ENCODE peak calls at places on chromosomes 1 and 21, in six cellular contexts. V, O, L, P, K and B are unnamed samples.

GRCh38 chr1:214476958-214477870 is 74.2 kb downstream of the PTPN14 start:
- DNase-seq in L (no peak), P (no peak), V (peak; percentile 84), O (no peak), K (no peak), B (no peak)

GRCh38 chr1:36136535-36136934 is 11.5 kb upstream of the COL8A2 start:
- DNase-seq in L (no peak), P (no peak), O (no peak), V (no peak), K (no peak), B (no peak)

GRCh38 chr1:218546314-218546713 is 201.2 kb downstream of the TGFB2 start:
- DNase-seq in P (no peak), O (no peak), K (no peak), L (no peak), V (no peak), B (no peak)

GRCh38 chr1:37661401-37661800 is 26.7 kb upstream of the RSPO1 start:
- DNase-seq in P (no peak), L (no peak), K (no peak), O (no peak), V (no peak), B (peak; percentile 30)

GRCh38 chr21:17834639-17835354 is 15.6 kb upstream of the C21orf91 start:
- DNase-seq in V (no peak), O (no peak), L (peak; percentile 1), K (no peak), P (no peak), B (no peak)

GRCh38 chr21:38759286-38759872 is 46.4 kb upstream of the ETS2 start:
- DNase-seq in V (no peak), O (no peak), P (no peak), K (no peak), L (no peak), B (no peak)

GRCh38 chr1:85091647-85092295 is 43.5 kb upstream of the MCOLN3 start:
- DNase-seq in P (no peak), V (no peak), O (no peak), K (peak; percentile 58), L (peak; percentile 69), B (no peak)

GRCh38 chr1:119081267-119081666 is 59.2 kb downstream of the WARS2 start:
- DNase-seq in O (no peak), L (no peak), P (no peak), V (peak; percentile 43), K (no peak), B (no peak)

GRCh38 chr1:211326528-211327340 is at the start of gene TRAF5:
- DNase-seq in L (peak; percentile 16), P (no peak), V (no peak), O (peak; percentile 65), K (peak; percentile 89), B (peak; percentile 79)

GRCh38 chr1:78617615-78618026 is 2.6 kb upstream of the IFI44L start:
- DNase-seq in P (peak; percentile 75), L (peak; percentile 92), O (peak; percentile 43), V (peak; percentile 49), K (peak; percentile 90), B (peak; percentile 90)

GRCh38 chr1:1434131-1434811 is 1.2 kb upstream of the VWA1 start:
- DNase-seq in L (peak; percentile 83), O (peak; percentile 72), V (no peak), P (no peak), K (peak; percentile 64), B (peak; percentile 49)

GRCh38 chr21:17264182-17264581 is 248.7 kb upstream of the CXADR start:
- DNase-seq in L (no peak), O (no peak), V (no peak), K (no peak), P (no peak), B (no peak)

GRCh38 chr1:3053986-3054385 is 15.0 kb upstream of the PRDM16 start:
- DNase-seq in V (no peak), O (no peak), K (no peak), L (no peak), P (no peak), B (no peak)

GRCh38 chr21:29601072-29601471 is 302.4 kb downstream of the BACH1 start:
- DNase-seq in V (no peak), O (no peak), P (no peak), K (no peak), L (no peak), B (no peak)

GRCh38 chr1:234600418-234601216 is 9.4 kb downstream of the IRF2BP2 start:
- DNase-seq in K (peak; percentile 84), L (peak; percentile 44), V (no peak), O (no peak), P (no peak), B (no peak)

GRCh38 chr1:85494074-85494956 is 29.4 kb upstream of the DDAH1 start:
- DNase-seq in P (no peak), L (no peak), O (no peak), V (no peak), K (no peak), B (no peak)

GRCh38 chr1:12690156-12690555 is 25.8 kb upstream of the AADACL3 start:
- DNase-seq in P (no peak), O (no peak), L (no peak), V (no peak), K (no peak), B (no peak)

GRCh38 chr21:45886610-45887026 is 95.0 kb upstream of the COL6A1 start:
- DNase-seq in O (no peak), V (no peak), L (no peak), P (no peak), K (peak; percentile 67), B (no peak)